ENCODE peak calls at places on chromosomes 2 and 18, in ten cellular contexts. H, P, F, N, T, C, I, G, O and W are unnamed samples.

GRCh38 chr2:43028188-43028587 is 198.2 kb downstream of the ZFP36L2 start:
- DNase-seq in H (no peak), P (no peak), F (no peak), N (no peak), T (no peak), C (no peak), I (no peak), G (no peak), O (no peak), W (no peak)

GRCh38 chr2:72980535-72981217 is 63.4 kb downstream of the EMX1 start:
- DNase-seq in H (no peak), P (peak), F (no peak), N (no peak), T (no peak), C (peak), I (no peak), G (no peak), O (no peak), W (no peak)

GRCh38 chr2:4862031-4862430 is 830.2 kb upstream of the SOX11 start:
- DNase-seq in H (no peak), P (no peak), F (no peak), N (peak), T (no peak), C (no peak), I (no peak), G (no peak), O (no peak), W (no peak)

GRCh38 chr2:217804338-217804737 is 198.5 kb downstream of the TNS1 start:
- DNase-seq in H (no peak), P (no peak), F (no peak), N (no peak), T (no peak), C (no peak), I (no peak), G (no peak), O (no peak), W (no peak)

GRCh38 chr2:184646177-184646576 is 47.8 kb downstream of the ZNF804A start:
- DNase-seq in H (no peak), P (peak), F (peak), N (peak), T (no peak), C (peak), I (no peak), G (no peak), O (no peak), W (no peak)

GRCh38 chr2:189287982-189288494 is 108.5 kb upstream of the COL5A2 start:
- DNase-seq in H (no peak), P (peak), F (peak), N (peak), T (no peak), C (peak), I (peak), G (no peak), O (no peak), W (no peak)

GRCh38 chr2:207283356-207283755 is 117.6 kb upstream of the KLF7 start:
- DNase-seq in H (no peak), P (no peak), F (no peak), N (no peak), T (no peak), C (no peak), I (peak), G (no peak), O (peak), W (no peak)

GRCh38 chr18:2547477-2548087 is 23.7 kb downstream of the METTL4 start:
- DNase-seq in H (no peak), P (peak), F (peak), N (peak), T (no peak), C (peak), I (peak), G (peak), O (no peak), W (no peak)

GRCh38 chr2:199662245-199662644 is 188.7 kb downstream of the FTCDNL1 start:
- DNase-seq in H (no peak), P (no peak), F (no peak), N (no peak), T (no peak), C (peak), I (no peak), G (no peak), O (no peak), W (no peak)

GRCh38 chr2:164693390-164693789 is 72.1 kb upstream of the GRB14 start:
- DNase-seq in H (no peak), P (no peak), F (no peak), N (no peak), T (no peak), C (no peak), I (no peak), G (no peak), O (no peak), W (no peak)

GRCh38 chr2:216694201-216694825 is 1.0 kb downstream of the IGFBP5 start:
- DNase-seq in H (peak), P (peak), F (no peak), N (no peak), T (no peak), C (peak), I (no peak), G (no peak), O (peak), W (no peak)

GRCh38 chr2:99881901-99882591 is 260.3 kb downstream of the AFF3 start:
- DNase-seq in H (no peak), P (peak), F (no peak), N (peak), T (no peak), C (peak), I (no peak), G (peak), O (no peak), W (no peak)

GRCh38 chr2:199922856-199923255 is 11.8 kb downstream of the C2orf69 start:
- DNase-seq in H (no peak), P (no peak), F (no peak), N (no peak), T (no peak), C (no peak), I (no peak), G (no peak), O (no peak), W (no peak)

GRCh38 chr18:45730832-45731545 is 7.0 kb downstream of the SLC14A1 start:
- DNase-seq in H (no peak), P (peak), F (peak), N (no peak), T (no peak), C (peak), I (no peak), G (no peak), O (no peak), W (no peak)

GRCh38 chr2:64639691-64640090 is 14.0 kb downstream of the SERTAD2 start:
- DNase-seq in H (no peak), P (no peak), F (no peak), N (no peak), T (no peak), C (no peak), I (no peak), G (no peak), O (no peak), W (no peak)

GRCh38 chr2:204363513-204363912 is 181.8 kb upstream of the PARD3B start:
- DNase-seq in H (no peak), P (no peak), F (no peak), N (no peak), T (no peak), C (no peak), I (no peak), G (no peak), O (no peak), W (no peak)

GRCh38 chr2:195824478-195824877 is 167.5 kb downstream of the SLC39A10 start:
- DNase-seq in H (no peak), P (no peak), F (no peak), N (no peak), T (no peak), C (no peak), I (no peak), G (no peak), O (no peak), W (no peak)

GRCh38 chr2:109494351-109494750 is 119.4 kb downstream of the SEPTIN10 start:
- DNase-seq in H (no peak), P (no peak), F (no peak), N (no peak), T (no peak), C (no peak), I (no peak), G (no peak), O (no peak), W (no peak)

GRCh38 chr2:106219813-106220212 is 25.7 kb upstream of the UXS1 start:
- DNase-seq in H (no peak), P (no peak), F (no peak), N (no peak), T (no peak), C (no peak), I (no peak), G (no peak), O (no peak), W (no peak)

GRCh38 chr2:45651415-45652089 is at the start of gene PRKCE:
- DNase-seq in H (peak), P (peak), F (no peak), N (peak), T (peak), C (peak), I (peak), G (peak), O (peak), W (peak)

GRCh38 chr18:23228102-23229051 is 93.1 kb downstream of the CABLES1 start:
- DNase-seq in H (no peak), P (peak), F (no peak), N (no peak), T (no peak), C (peak), I (peak), G (no peak), O (peak), W (peak)

GRCh38 chr2:147925886-147926285 is 81.1 kb downstream of the ACVR2A start:
- DNase-seq in H (no peak), P (peak), F (no peak), N (no peak), T (no peak), C (no peak), I (peak), G (no peak), O (no peak), W (no peak)

GRCh38 chr2:30763151-30763660 is 44.0 kb downstream of the CAPN13 start:
- DNase-seq in H (no peak), P (peak), F (no peak), N (no peak), T (no peak), C (no peak), I (no peak), G (no peak), O (no peak), W (no peak)

GRCh38 chr2:43270930-43271615 is 44.7 kb upstream of the ZFP36L2 start:
- DNase-seq in H (no peak), P (no peak), F (no peak), N (no peak), T (no peak), C (no peak), I (peak), G (no peak), O (no peak), W (no peak)

GRCh38 chr2:72367530-72368225 is 220.0 kb upstream of the CYP26B1 start:
- DNase-seq in H (no peak), P (peak), F (peak), N (peak), T (no peak), C (peak), I (no peak), G (peak), O (no peak), W (no peak)

GRCh38 chr2:239114119-239114581 is 266.3 kb downstream of the TWIST2 start:
- DNase-seq in H (no peak), P (peak), F (no peak), N (no peak), T (no peak), C (peak), I (peak), G (no peak), O (no peak), W (no peak)

GRCh38 chr2:206127656-206128055 is 31.6 kb downstream of the NDUFS1 start:
- DNase-seq in H (no peak), P (peak), F (no peak), N (no peak), T (no peak), C (no peak), I (peak), G (no peak), O (no peak), W (no peak)

GRCh38 chr2:20052229-20052871 is 922 bp upstream of the LAPTM4A start:
- DNase-seq in H (no peak), P (peak), F (no peak), N (no peak), T (no peak), C (no peak), I (no peak), G (no peak), O (no peak), W (no peak)

GRCh38 chr2:120298173-120298835 is 45.7 kb downstream of the RALB start:
- DNase-seq in H (no peak), P (peak), F (no peak), N (no peak), T (no peak), C (peak), I (no peak), G (no peak), O (no peak), W (no peak)

GRCh38 chr18:50751490-50751889 is 68.3 kb downstream of the MRO start:
- DNase-seq in H (no peak), P (no peak), F (no peak), N (no peak), T (no peak), C (no peak), I (no peak), G (no peak), O (no peak), W (no peak)

GRCh38 chr18:73199151-73199550 is 331.4 kb upstream of the NETO1 start:
- DNase-seq in H (no peak), P (peak), F (no peak), N (peak), T (no peak), C (peak), I (no peak), G (no peak), O (no peak), W (no peak)

GRCh38 chr18:37364237-37364636 is 201.4 kb downstream of the CELF4 start:
- DNase-seq in H (no peak), P (no peak), F (no peak), N (peak), T (no peak), C (no peak), I (no peak), G (no peak), O (no peak), W (no peak)

GRCh38 chr2:164954954-164955701 is at the start of gene SLC38A11:
- DNase-seq in H (no peak), P (peak), F (no peak), N (peak), T (no peak), C (no peak), I (no peak), G (no peak), O (no peak), W (peak)

GRCh38 chr2:100730290-100730868 is 89.6 kb upstream of the NPAS2 start:
- DNase-seq in H (peak), P (peak), F (peak), N (peak), T (peak), C (peak), I (peak), G (peak), O (peak), W (peak)

GRCh38 chr2:226865273-226865672 is 29.4 kb downstream of the RHBDD1 start:
- DNase-seq in H (no peak), P (no peak), F (no peak), N (no peak), T (no peak), C (no peak), I (no peak), G (no peak), O (no peak), W (no peak)

GRCh38 chr2:130391872-130392670 is 36.2 kb downstream of the PTPN18 start:
- DNase-seq in H (no peak), P (no peak), F (peak), N (peak), T (no peak), C (no peak), I (peak), G (no peak), O (no peak), W (no peak)

GRCh38 chr2:94872088-94872618 is 923 bp downstream of the TEKT4 start:
- DNase-seq in H (no peak), P (no peak), F (no peak), N (no peak), T (no peak), C (no peak), I (no peak), G (no peak), O (no peak), W (no peak)

GRCh38 chr2:164479460-164479859 is 141.8 kb downstream of the GRB14 start:
- DNase-seq in H (peak), P (peak), F (peak), N (peak), T (no peak), C (peak), I (peak), G (no peak), O (no peak), W (no peak)

GRCh38 chr18:51391731-51392130 is 194.2 kb upstream of the MEX3C start:
- DNase-seq in H (no peak), P (no peak), F (no peak), N (no peak), T (no peak), C (no peak), I (no peak), G (no peak), O (no peak), W (no peak)

GRCh38 chr2:80968450-80968849 is 663.9 kb upstream of the LRRTM1 start:
- DNase-seq in H (no peak), P (no peak), F (no peak), N (no peak), T (no peak), C (no peak), I (no peak), G (no peak), O (no peak), W (no peak)